ENCODE peak calls at places on chromosomes 6 and 20, in ten cellular contexts. One of them, this sample, is unnamed.
A peak's percentile ranks its signal among the peaks of the same experiment; 100 is the strongest.

GRCh38 chr6:27547157-27548075 is 74.5 kb upstream of the ZNF184 start:
- DNase-seq in D721Med: no peak
- DNase-seq in smooth muscle cell of the brain vasculature: no peak
- DNase-seq in head of caudate nucleus: no peak
- DNase-seq in GM06990: no peak
- DNase-seq in NCI-H526 treated with DMSO at 0.1 percent for 48 hours: peak; percentile 17
- DNase-seq in caudate nucleus: no peak
- DNase-seq in stimulated activated CD4-positive, alpha-beta T cell treated with anti-CD3 and anti-CD28 coated beads, Interleukin-12 subunit alpha, Interleukin-12 subunit beta, amount 100 ng/mL, for 24 hours: peak; percentile 58
- DNase-seq in NCI-H1092: no peak
- DNase-seq in HS-5: peak; percentile 75
- DNase-seq in this sample: no peak

GRCh38 chr6:121055572-121056163 is 278.6 kb downstream of the TBC1D32 start:
- DNase-seq in smooth muscle cell of the brain vasculature: peak; percentile 31
- DNase-seq in stimulated activated CD4-positive, alpha-beta T cell treated with anti-CD3 and anti-CD28 coated beads, Interleukin-12 subunit alpha, Interleukin-12 subunit beta, amount 100 ng/mL, for 24 hours: no peak
- DNase-seq in D721Med: no peak
- DNase-seq in head of caudate nucleus: no peak
- DNase-seq in GM06990: peak; percentile 1
- DNase-seq in NCI-H526 treated with DMSO at 0.1 percent for 48 hours: peak; percentile 63
- DNase-seq in caudate nucleus: no peak
- DNase-seq in NCI-H1092: peak; percentile 7
- DNase-seq in HS-5: peak; percentile 5
- DNase-seq in this sample: peak; percentile 15

GRCh38 chr6:40477246-40478126 is 109.7 kb downstream of the LRFN2 start:
- DNase-seq in NCI-H1092: peak; percentile 43
- DNase-seq in stimulated activated CD4-positive, alpha-beta T cell treated with anti-CD3 and anti-CD28 coated beads, Interleukin-12 subunit alpha, Interleukin-12 subunit beta, amount 100 ng/mL, for 24 hours: no peak
- DNase-seq in caudate nucleus: no peak
- DNase-seq in D721Med: no peak
- DNase-seq in smooth muscle cell of the brain vasculature: no peak
- DNase-seq in HS-5: no peak
- DNase-seq in GM06990: no peak
- DNase-seq in NCI-H526 treated with DMSO at 0.1 percent for 48 hours: no peak
- DNase-seq in head of caudate nucleus: peak; percentile 19
- DNase-seq in this sample: no peak

GRCh38 chr20:4134861-4135379 is 119.6 kb upstream of the RNF24 start:
- DNase-seq in NCI-H1092: no peak
- DNase-seq in NCI-H526 treated with DMSO at 0.1 percent for 48 hours: no peak
- DNase-seq in HS-5: no peak
- DNase-seq in head of caudate nucleus: no peak
- DNase-seq in GM06990: no peak
- DNase-seq in caudate nucleus: no peak
- DNase-seq in D721Med: no peak
- DNase-seq in stimulated activated CD4-positive, alpha-beta T cell treated with anti-CD3 and anti-CD28 coated beads, Interleukin-12 subunit alpha, Interleukin-12 subunit beta, amount 100 ng/mL, for 24 hours: no peak
- DNase-seq in smooth muscle cell of the brain vasculature: no peak
- DNase-seq in this sample: no peak

GRCh38 chr6:57221191-57221935 is 744 bp downstream of the RAB23 start:
- DNase-seq in NCI-H526 treated with DMSO at 0.1 percent for 48 hours: peak; percentile 51
- DNase-seq in smooth muscle cell of the brain vasculature: no peak
- DNase-seq in NCI-H1092: peak; percentile 9
- DNase-seq in head of caudate nucleus: peak; percentile 45
- DNase-seq in GM06990: peak; percentile 73
- DNase-seq in D721Med: no peak
- DNase-seq in caudate nucleus: peak; percentile 48
- DNase-seq in stimulated activated CD4-positive, alpha-beta T cell treated with anti-CD3 and anti-CD28 coated beads, Interleukin-12 subunit alpha, Interleukin-12 subunit beta, amount 100 ng/mL, for 24 hours: peak; percentile 53
- DNase-seq in HS-5: peak; percentile 34
- DNase-seq in this sample: peak; percentile 69

GRCh38 chr20:6660441-6660840 is 107.0 kb upstream of the BMP2 start:
- DNase-seq in GM06990: no peak
- DNase-seq in smooth muscle cell of the brain vasculature: no peak
- DNase-seq in D721Med: no peak
- DNase-seq in NCI-H526 treated with DMSO at 0.1 percent for 48 hours: no peak
- DNase-seq in HS-5: no peak
- DNase-seq in NCI-H1092: no peak
- DNase-seq in stimulated activated CD4-positive, alpha-beta T cell treated with anti-CD3 and anti-CD28 coated beads, Interleukin-12 subunit alpha, Interleukin-12 subunit beta, amount 100 ng/mL, for 24 hours: no peak
- DNase-seq in head of caudate nucleus: no peak
- DNase-seq in caudate nucleus: no peak
- DNase-seq in this sample: no peak

GRCh38 chr6:156126535-156126934 is 650.6 kb upstream of the ARID1B start:
- DNase-seq in D721Med: no peak
- DNase-seq in NCI-H526 treated with DMSO at 0.1 percent for 48 hours: no peak
- DNase-seq in NCI-H1092: no peak
- DNase-seq in caudate nucleus: no peak
- DNase-seq in smooth muscle cell of the brain vasculature: no peak
- DNase-seq in HS-5: no peak
- DNase-seq in head of caudate nucleus: no peak
- DNase-seq in GM06990: no peak
- DNase-seq in stimulated activated CD4-positive, alpha-beta T cell treated with anti-CD3 and anti-CD28 coated beads, Interleukin-12 subunit alpha, Interleukin-12 subunit beta, amount 100 ng/mL, for 24 hours: no peak
- DNase-seq in this sample: no peak

GRCh38 chr20:48626938-48627736 is 200.7 kb downstream of the PREX1 start:
- DNase-seq in head of caudate nucleus: no peak
- DNase-seq in HS-5: no peak
- DNase-seq in NCI-H1092: no peak
- DNase-seq in smooth muscle cell of the brain vasculature: no peak
- DNase-seq in stimulated activated CD4-positive, alpha-beta T cell treated with anti-CD3 and anti-CD28 coated beads, Interleukin-12 subunit alpha, Interleukin-12 subunit beta, amount 100 ng/mL, for 24 hours: no peak
- DNase-seq in GM06990: no peak
- DNase-seq in D721Med: no peak
- DNase-seq in NCI-H526 treated with DMSO at 0.1 percent for 48 hours: no peak
- DNase-seq in caudate nucleus: no peak
- DNase-seq in this sample: no peak

GRCh38 chr20:41030536-41031242 is 2.1 kb downstream of the TOP1 start:
- DNase-seq in HS-5: no peak
- DNase-seq in smooth muscle cell of the brain vasculature: no peak
- DNase-seq in D721Med: no peak
- DNase-seq in NCI-H526 treated with DMSO at 0.1 percent for 48 hours: no peak
- DNase-seq in caudate nucleus: no peak
- DNase-seq in GM06990: no peak
- DNase-seq in stimulated activated CD4-positive, alpha-beta T cell treated with anti-CD3 and anti-CD28 coated beads, Interleukin-12 subunit alpha, Interleukin-12 subunit beta, amount 100 ng/mL, for 24 hours: no peak
- DNase-seq in head of caudate nucleus: no peak
- DNase-seq in NCI-H1092: no peak
- DNase-seq in this sample: no peak

GRCh38 chr20:58438970-58439808 is 50.2 kb downstream of the VAPB start:
- DNase-seq in NCI-H1092: no peak
- DNase-seq in D721Med: no peak
- DNase-seq in caudate nucleus: no peak
- DNase-seq in smooth muscle cell of the brain vasculature: no peak
- DNase-seq in GM06990: no peak
- DNase-seq in stimulated activated CD4-positive, alpha-beta T cell treated with anti-CD3 and anti-CD28 coated beads, Interleukin-12 subunit alpha, Interleukin-12 subunit beta, amount 100 ng/mL, for 24 hours: no peak
- DNase-seq in NCI-H526 treated with DMSO at 0.1 percent for 48 hours: no peak
- DNase-seq in HS-5: no peak
- DNase-seq in head of caudate nucleus: no peak
- DNase-seq in this sample: no peak

GRCh38 chr20:9838378-9839295 is at the start of gene PAK5:
- DNase-seq in HS-5: no peak
- DNase-seq in caudate nucleus: peak; percentile 91
- DNase-seq in D721Med: peak; percentile 30
- DNase-seq in head of caudate nucleus: peak; percentile 86
- DNase-seq in smooth muscle cell of the brain vasculature: no peak
- DNase-seq in GM06990: no peak
- DNase-seq in NCI-H1092: peak; percentile 93
- DNase-seq in stimulated activated CD4-positive, alpha-beta T cell treated with anti-CD3 and anti-CD28 coated beads, Interleukin-12 subunit alpha, Interleukin-12 subunit beta, amount 100 ng/mL, for 24 hours: no peak
- DNase-seq in NCI-H526 treated with DMSO at 0.1 percent for 48 hours: peak; percentile 82
- DNase-seq in this sample: no peak

GRCh38 chr20:47620808-47621805 is 119.4 kb downstream of the NCOA3 start:
- DNase-seq in GM06990: peak; percentile 20
- DNase-seq in caudate nucleus: no peak
- DNase-seq in head of caudate nucleus: no peak
- DNase-seq in NCI-H1092: peak; percentile 6
- DNase-seq in smooth muscle cell of the brain vasculature: peak; percentile 21
- DNase-seq in D721Med: no peak
- DNase-seq in stimulated activated CD4-positive, alpha-beta T cell treated with anti-CD3 and anti-CD28 coated beads, Interleukin-12 subunit alpha, Interleukin-12 subunit beta, amount 100 ng/mL, for 24 hours: no peak
- DNase-seq in NCI-H526 treated with DMSO at 0.1 percent for 48 hours: peak; percentile 79
- DNase-seq in HS-5: peak; percentile 92
- DNase-seq in this sample: peak; percentile 27

GRCh38 chr6:113697642-113698410 is 159.3 kb upstream of the MARCKS start:
- DNase-seq in NCI-H526 treated with DMSO at 0.1 percent for 48 hours: peak; percentile 22
- DNase-seq in smooth muscle cell of the brain vasculature: peak; percentile 32
- DNase-seq in caudate nucleus: no peak
- DNase-seq in HS-5: peak; percentile 77
- DNase-seq in stimulated activated CD4-positive, alpha-beta T cell treated with anti-CD3 and anti-CD28 coated beads, Interleukin-12 subunit alpha, Interleukin-12 subunit beta, amount 100 ng/mL, for 24 hours: no peak
- DNase-seq in D721Med: no peak
- DNase-seq in GM06990: no peak
- DNase-seq in head of caudate nucleus: no peak
- DNase-seq in NCI-H1092: no peak
- DNase-seq in this sample: no peak

GRCh38 chr6:159201336-159201735 is 32.1 kb downstream of the FNDC1 start:
- DNase-seq in head of caudate nucleus: no peak
- DNase-seq in GM06990: no peak
- DNase-seq in stimulated activated CD4-positive, alpha-beta T cell treated with anti-CD3 and anti-CD28 coated beads, Interleukin-12 subunit alpha, Interleukin-12 subunit beta, amount 100 ng/mL, for 24 hours: no peak
- DNase-seq in HS-5: no peak
- DNase-seq in NCI-H1092: no peak
- DNase-seq in smooth muscle cell of the brain vasculature: no peak
- DNase-seq in NCI-H526 treated with DMSO at 0.1 percent for 48 hours: no peak
- DNase-seq in D721Med: no peak
- DNase-seq in caudate nucleus: no peak
- DNase-seq in this sample: no peak

GRCh38 chr6:104728444-104728843 is 131.3 kb downstream of the HACE1 start:
- DNase-seq in GM06990: no peak
- DNase-seq in NCI-H526 treated with DMSO at 0.1 percent for 48 hours: peak; percentile 89
- DNase-seq in stimulated activated CD4-positive, alpha-beta T cell treated with anti-CD3 and anti-CD28 coated beads, Interleukin-12 subunit alpha, Interleukin-12 subunit beta, amount 100 ng/mL, for 24 hours: no peak
- DNase-seq in HS-5: no peak
- DNase-seq in head of caudate nucleus: no peak
- DNase-seq in NCI-H1092: no peak
- DNase-seq in caudate nucleus: no peak
- DNase-seq in smooth muscle cell of the brain vasculature: no peak
- DNase-seq in D721Med: no peak
- DNase-seq in this sample: no peak

GRCh38 chr6:169961772-169962561 is 210.5 kb downstream of the ERMARD start:
- DNase-seq in GM06990: no peak
- DNase-seq in smooth muscle cell of the brain vasculature: no peak
- DNase-seq in caudate nucleus: peak; percentile 24
- DNase-seq in NCI-H1092: no peak
- DNase-seq in NCI-H526 treated with DMSO at 0.1 percent for 48 hours: no peak
- DNase-seq in head of caudate nucleus: peak; percentile 47
- DNase-seq in D721Med: no peak
- DNase-seq in stimulated activated CD4-positive, alpha-beta T cell treated with anti-CD3 and anti-CD28 coated beads, Interleukin-12 subunit alpha, Interleukin-12 subunit beta, amount 100 ng/mL, for 24 hours: no peak
- DNase-seq in HS-5: no peak
- DNase-seq in this sample: no peak

GRCh38 chr6:118558811-118559217 is 10.7 kb downstream of the PLN start:
- DNase-seq in HS-5: no peak
- DNase-seq in NCI-H1092: no peak
- DNase-seq in NCI-H526 treated with DMSO at 0.1 percent for 48 hours: no peak
- DNase-seq in caudate nucleus: no peak
- DNase-seq in head of caudate nucleus: no peak
- DNase-seq in stimulated activated CD4-positive, alpha-beta T cell treated with anti-CD3 and anti-CD28 coated beads, Interleukin-12 subunit alpha, Interleukin-12 subunit beta, amount 100 ng/mL, for 24 hours: no peak
- DNase-seq in GM06990: no peak
- DNase-seq in smooth muscle cell of the brain vasculature: peak; percentile 32
- DNase-seq in D721Med: no peak
- DNase-seq in this sample: no peak

GRCh38 chr6:122886475-122886874 is 97.4 kb downstream of the SMPDL3A start:
- DNase-seq in NCI-H1092: no peak
- DNase-seq in D721Med: no peak
- DNase-seq in head of caudate nucleus: no peak
- DNase-seq in NCI-H526 treated with DMSO at 0.1 percent for 48 hours: no peak
- DNase-seq in GM06990: no peak
- DNase-seq in caudate nucleus: no peak
- DNase-seq in smooth muscle cell of the brain vasculature: no peak
- DNase-seq in HS-5: no peak
- DNase-seq in stimulated activated CD4-positive, alpha-beta T cell treated with anti-CD3 and anti-CD28 coated beads, Interleukin-12 subunit alpha, Interleukin-12 subunit beta, amount 100 ng/mL, for 24 hours: no peak
- DNase-seq in this sample: no peak

GRCh38 chr20:33663161-33664084 is 1.3 kb downstream of the C20orf144 start:
- DNase-seq in stimulated activated CD4-positive, alpha-beta T cell treated with anti-CD3 and anti-CD28 coated beads, Interleukin-12 subunit alpha, Interleukin-12 subunit beta, amount 100 ng/mL, for 24 hours: peak; percentile 83
- DNase-seq in caudate nucleus: peak; percentile 82
- DNase-seq in NCI-H1092: peak; percentile 59
- DNase-seq in HS-5: no peak
- DNase-seq in smooth muscle cell of the brain vasculature: no peak
- DNase-seq in NCI-H526 treated with DMSO at 0.1 percent for 48 hours: peak; percentile 84
- DNase-seq in D721Med: peak; percentile 92
- DNase-seq in GM06990: peak; percentile 89
- DNase-seq in head of caudate nucleus: peak; percentile 86
- DNase-seq in this sample: peak; percentile 91

GRCh38 chr6:92849636-92850035 is 569.7 kb downstream of the EPHA7 start:
- DNase-seq in NCI-H526 treated with DMSO at 0.1 percent for 48 hours: no peak
- DNase-seq in stimulated activated CD4-positive, alpha-beta T cell treated with anti-CD3 and anti-CD28 coated beads, Interleukin-12 subunit alpha, Interleukin-12 subunit beta, amount 100 ng/mL, for 24 hours: no peak
- DNase-seq in D721Med: no peak
- DNase-seq in NCI-H1092: no peak
- DNase-seq in smooth muscle cell of the brain vasculature: no peak
- DNase-seq in HS-5: no peak
- DNase-seq in GM06990: no peak
- DNase-seq in head of caudate nucleus: no peak
- DNase-seq in caudate nucleus: no peak
- DNase-seq in this sample: no peak

GRCh38 chr6:38047562-38047961 is 228.0 kb downstream of the ZFAND3 start:
- DNase-seq in stimulated activated CD4-positive, alpha-beta T cell treated with anti-CD3 and anti-CD28 coated beads, Interleukin-12 subunit alpha, Interleukin-12 subunit beta, amount 100 ng/mL, for 24 hours: no peak
- DNase-seq in NCI-H526 treated with DMSO at 0.1 percent for 48 hours: no peak
- DNase-seq in GM06990: no peak
- DNase-seq in HS-5: no peak
- DNase-seq in smooth muscle cell of the brain vasculature: no peak
- DNase-seq in caudate nucleus: no peak
- DNase-seq in head of caudate nucleus: no peak
- DNase-seq in D721Med: no peak
- DNase-seq in NCI-H1092: no peak
- DNase-seq in this sample: no peak

GRCh38 chr20:6083926-6084325 is 30.1 kb upstream of the LRRN4 start:
- DNase-seq in NCI-H526 treated with DMSO at 0.1 percent for 48 hours: no peak
- DNase-seq in stimulated activated CD4-positive, alpha-beta T cell treated with anti-CD3 and anti-CD28 coated beads, Interleukin-12 subunit alpha, Interleukin-12 subunit beta, amount 100 ng/mL, for 24 hours: no peak
- DNase-seq in smooth muscle cell of the brain vasculature: no peak
- DNase-seq in head of caudate nucleus: no peak
- DNase-seq in D721Med: no peak
- DNase-seq in HS-5: no peak
- DNase-seq in NCI-H1092: no peak
- DNase-seq in GM06990: no peak
- DNase-seq in caudate nucleus: no peak
- DNase-seq in this sample: no peak

GRCh38 chr6:139282684-139283083 is 9.1 kb downstream of the TXLNB start:
- DNase-seq in smooth muscle cell of the brain vasculature: no peak
- DNase-seq in D721Med: no peak
- DNase-seq in caudate nucleus: no peak
- DNase-seq in head of caudate nucleus: no peak
- DNase-seq in NCI-H1092: no peak
- DNase-seq in NCI-H526 treated with DMSO at 0.1 percent for 48 hours: no peak
- DNase-seq in HS-5: no peak
- DNase-seq in stimulated activated CD4-positive, alpha-beta T cell treated with anti-CD3 and anti-CD28 coated beads, Interleukin-12 subunit alpha, Interleukin-12 subunit beta, amount 100 ng/mL, for 24 hours: no peak
- DNase-seq in GM06990: no peak
- DNase-seq in this sample: no peak

GRCh38 chr20:32452776-32453466 is 94.8 kb downstream of the ASXL1 start:
- DNase-seq in caudate nucleus: no peak
- DNase-seq in NCI-H1092: no peak
- DNase-seq in HS-5: no peak
- DNase-seq in GM06990: no peak
- DNase-seq in smooth muscle cell of the brain vasculature: no peak
- DNase-seq in stimulated activated CD4-positive, alpha-beta T cell treated with anti-CD3 and anti-CD28 coated beads, Interleukin-12 subunit alpha, Interleukin-12 subunit beta, amount 100 ng/mL, for 24 hours: no peak
- DNase-seq in D721Med: no peak
- DNase-seq in head of caudate nucleus: no peak
- DNase-seq in NCI-H526 treated with DMSO at 0.1 percent for 48 hours: no peak
- DNase-seq in this sample: no peak

GRCh38 chr20:50695144-50695872 is 4.0 kb upstream of the RIPOR3 start:
- DNase-seq in caudate nucleus: no peak
- DNase-seq in head of caudate nucleus: no peak
- DNase-seq in NCI-H1092: no peak
- DNase-seq in D721Med: no peak
- DNase-seq in GM06990: no peak
- DNase-seq in smooth muscle cell of the brain vasculature: no peak
- DNase-seq in stimulated activated CD4-positive, alpha-beta T cell treated with anti-CD3 and anti-CD28 coated beads, Interleukin-12 subunit alpha, Interleukin-12 subunit beta, amount 100 ng/mL, for 24 hours: no peak
- DNase-seq in HS-5: no peak
- DNase-seq in NCI-H526 treated with DMSO at 0.1 percent for 48 hours: no peak
- DNase-seq in this sample: no peak

GRCh38 chr20:32674362-32674789 is 635 bp upstream of the C20orf203 start:
- DNase-seq in smooth muscle cell of the brain vasculature: no peak
- DNase-seq in NCI-H526 treated with DMSO at 0.1 percent for 48 hours: peak; percentile 46
- DNase-seq in head of caudate nucleus: no peak
- DNase-seq in HS-5: peak; percentile 29
- DNase-seq in NCI-H1092: peak; percentile 37
- DNase-seq in D721Med: peak; percentile 68
- DNase-seq in GM06990: no peak
- DNase-seq in caudate nucleus: peak; percentile 43
- DNase-seq in stimulated activated CD4-positive, alpha-beta T cell treated with anti-CD3 and anti-CD28 coated beads, Interleukin-12 subunit alpha, Interleukin-12 subunit beta, amount 100 ng/mL, for 24 hours: peak; percentile 64
- DNase-seq in this sample: peak; percentile 78

GRCh38 chr20:64056889-64057627 is 5.9 kb upstream of the TCEA2 start:
- DNase-seq in caudate nucleus: no peak
- DNase-seq in NCI-H1092: no peak
- DNase-seq in stimulated activated CD4-positive, alpha-beta T cell treated with anti-CD3 and anti-CD28 coated beads, Interleukin-12 subunit alpha, Interleukin-12 subunit beta, amount 100 ng/mL, for 24 hours: no peak
- DNase-seq in smooth muscle cell of the brain vasculature: no peak
- DNase-seq in D721Med: no peak
- DNase-seq in GM06990: peak; percentile 69
- DNase-seq in HS-5: no peak
- DNase-seq in head of caudate nucleus: no peak
- DNase-seq in NCI-H526 treated with DMSO at 0.1 percent for 48 hours: no peak
- DNase-seq in this sample: no peak

GRCh38 chr6:31572041-31572911 is at the start of gene LTA:
- DNase-seq in NCI-H1092: no peak
- DNase-seq in D721Med: no peak
- DNase-seq in head of caudate nucleus: no peak
- DNase-seq in GM06990: peak; percentile 80
- DNase-seq in NCI-H526 treated with DMSO at 0.1 percent for 48 hours: no peak
- DNase-seq in smooth muscle cell of the brain vasculature: no peak
- DNase-seq in caudate nucleus: no peak
- DNase-seq in HS-5: no peak
- DNase-seq in stimulated activated CD4-positive, alpha-beta T cell treated with anti-CD3 and anti-CD28 coated beads, Interleukin-12 subunit alpha, Interleukin-12 subunit beta, amount 100 ng/mL, for 24 hours: peak; percentile 81
- DNase-seq in this sample: peak; percentile 67